ENCODE peak calls at places on chromosomes 12 and 14, in seven cellular contexts. One of them, this sample, is unnamed.

GRCh38 chr14:83316356-83316755 is 1782.7 kb upstream of the SEL1L start:
- DNase-seq in HCT116: no peak
- DNase-seq in K562: no peak
- DNase-seq in SK-N-SH: no peak
- DNase-seq in GM12878: no peak
- DNase-seq in HepG2: no peak
- DNase-seq in H1: no peak
- DNase-seq in this sample: no peak

GRCh38 chr12:111429760-111430417 is 24.2 kb downstream of the SH2B3 start:
- DNase-seq in HCT116: no peak
- DNase-seq in K562: no peak
- DNase-seq in SK-N-SH: peak; percentile 63
- DNase-seq in GM12878: no peak
- DNase-seq in HepG2: no peak
- DNase-seq in H1: no peak
- DNase-seq in this sample: no peak

GRCh38 chr14:23358042-23358441 is 5.4 kb upstream of the SLC22A17 start:
- DNase-seq in HCT116: no peak
- DNase-seq in K562: no peak
- DNase-seq in SK-N-SH: no peak
- DNase-seq in GM12878: no peak
- DNase-seq in HepG2: no peak
- DNase-seq in H1: no peak
- DNase-seq in this sample: no peak

GRCh38 chr12:83823386-83824045 is 1089.1 kb downstream of the SLC6A15 start:
- DNase-seq in HCT116: peak; percentile 44
- DNase-seq in K562: no peak
- DNase-seq in SK-N-SH: peak; percentile 12
- DNase-seq in GM12878: no peak
- DNase-seq in HepG2: peak; percentile 27
- DNase-seq in H1: peak; percentile 78
- DNase-seq in this sample: no peak

GRCh38 chr12:64171715-64172114 is 50.4 kb downstream of the KICS2 start:
- DNase-seq in HCT116: peak; percentile 79
- DNase-seq in K562: no peak
- DNase-seq in SK-N-SH: no peak
- DNase-seq in GM12878: no peak
- DNase-seq in HepG2: peak; percentile 5
- DNase-seq in H1: no peak
- DNase-seq in this sample: no peak

GRCh38 chr14:102063092-102063807 is 23.6 kb downstream of the HSP90AA1 start:
- DNase-seq in HCT116: peak; percentile 91
- DNase-seq in K562: peak; percentile 80
- DNase-seq in SK-N-SH: peak; percentile 94
- DNase-seq in GM12878: peak; percentile 31
- DNase-seq in HepG2: peak; percentile 83
- DNase-seq in H1: no peak
- DNase-seq in this sample: peak; percentile 98

GRCh38 chr14:101763941-101764709 is 2.6 kb downstream of the PPP2R5C start:
- DNase-seq in HCT116: no peak
- DNase-seq in K562: no peak
- DNase-seq in SK-N-SH: no peak
- DNase-seq in GM12878: no peak
- DNase-seq in HepG2: no peak
- DNase-seq in H1: no peak
- DNase-seq in this sample: no peak

GRCh38 chr12:65741662-65742480 is 82.4 kb upstream of the HMGA2 start:
- DNase-seq in HCT116: no peak
- DNase-seq in K562: peak; percentile 11
- DNase-seq in SK-N-SH: peak; percentile 40
- DNase-seq in GM12878: no peak
- DNase-seq in HepG2: peak; percentile 42
- DNase-seq in H1: no peak
- DNase-seq in this sample: no peak

GRCh38 chr14:101716956-101717662 is 44.4 kb upstream of the PPP2R5C start:
- DNase-seq in HCT116: no peak
- DNase-seq in K562: no peak
- DNase-seq in SK-N-SH: no peak
- DNase-seq in GM12878: no peak
- DNase-seq in HepG2: no peak
- DNase-seq in H1: no peak
- DNase-seq in this sample: no peak

GRCh38 chr14:70045715-70046535 is 142.8 kb downstream of the SLC8A3 start:
- DNase-seq in HCT116: peak; percentile 54
- DNase-seq in K562: peak; percentile 41
- DNase-seq in SK-N-SH: peak; percentile 82
- DNase-seq in GM12878: no peak
- DNase-seq in HepG2: peak; percentile 73
- DNase-seq in H1: peak; percentile 63
- DNase-seq in this sample: peak; percentile 79

GRCh38 chr12:75212072-75212471 is 2.4 kb upstream of the KCNC2 start:
- DNase-seq in HCT116: no peak
- DNase-seq in K562: no peak
- DNase-seq in SK-N-SH: no peak
- DNase-seq in GM12878: no peak
- DNase-seq in HepG2: no peak
- DNase-seq in H1: no peak
- DNase-seq in this sample: no peak

GRCh38 chr12:14471497-14471896 is 96.2 kb downstream of the PLBD1 start:
- DNase-seq in HCT116: no peak
- DNase-seq in K562: no peak
- DNase-seq in SK-N-SH: no peak
- DNase-seq in GM12878: no peak
- DNase-seq in HepG2: no peak
- DNase-seq in H1: no peak
- DNase-seq in this sample: no peak

GRCh38 chr12:42447371-42447786 is 121.4 kb downstream of the PPHLN1 start:
- DNase-seq in HCT116: no peak
- DNase-seq in K562: no peak
- DNase-seq in SK-N-SH: peak; percentile 27
- DNase-seq in GM12878: no peak
- DNase-seq in HepG2: no peak
- DNase-seq in H1: no peak
- DNase-seq in this sample: no peak

GRCh38 chr12:57543666-57544065 is 3.3 kb downstream of the DCTN2 start:
- DNase-seq in HCT116: no peak
- DNase-seq in K562: no peak
- DNase-seq in SK-N-SH: no peak
- DNase-seq in GM12878: no peak
- DNase-seq in HepG2: no peak
- DNase-seq in H1: no peak
- DNase-seq in this sample: no peak

DNA sequence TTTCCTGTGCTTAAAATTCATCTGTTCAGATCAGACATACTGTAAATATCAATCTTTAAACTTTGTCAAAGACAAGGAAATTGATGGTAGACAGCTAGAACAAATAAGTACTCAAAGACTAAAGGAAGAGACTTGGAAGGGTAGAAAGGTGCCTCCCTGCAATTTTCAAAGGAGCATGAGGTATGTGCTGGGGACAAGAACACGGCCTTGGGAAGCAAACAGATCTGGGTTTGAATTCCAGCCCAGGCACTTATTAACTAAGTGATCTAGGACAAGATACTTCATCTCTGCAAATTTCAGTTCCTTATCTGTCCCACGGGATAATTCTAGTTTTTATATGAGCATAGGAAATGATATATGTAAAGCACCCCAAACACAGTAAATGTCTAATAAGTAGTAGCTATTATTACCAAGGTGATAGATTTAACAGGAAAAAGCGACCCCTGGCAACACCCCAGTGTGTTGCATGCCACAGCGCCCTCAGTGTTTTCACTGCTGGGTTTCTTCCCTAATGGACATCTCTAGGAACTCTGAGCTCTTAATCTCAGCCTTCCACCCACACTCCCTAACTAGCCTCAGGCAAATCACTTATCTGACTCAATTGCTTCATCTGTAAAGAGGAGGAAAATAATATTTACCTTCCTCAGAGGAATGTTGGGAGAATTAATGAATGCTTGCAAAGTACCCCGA is 44.7 kb upstream of the BMP4 start:
- DNase-seq in HCT116: no peak
- DNase-seq in K562: no peak
- DNase-seq in SK-N-SH: no peak
- DNase-seq in GM12878: no peak
- DNase-seq in HepG2: peak; percentile 72
- DNase-seq in H1: no peak
- DNase-seq in this sample: no peak
- TF ChIP-seq JUND in HCT116: no peak
- TF ChIP-seq JUND in K562: no peak
- TF ChIP-seq JUND in SK-N-SH: no peak
- TF ChIP-seq JUND in GM12878: no peak
- TF ChIP-seq JUND in HepG2: no peak
- TF ChIP-seq JUND in H1: no peak
- TF ChIP-seq JUND in this sample: no peak

DNA sequence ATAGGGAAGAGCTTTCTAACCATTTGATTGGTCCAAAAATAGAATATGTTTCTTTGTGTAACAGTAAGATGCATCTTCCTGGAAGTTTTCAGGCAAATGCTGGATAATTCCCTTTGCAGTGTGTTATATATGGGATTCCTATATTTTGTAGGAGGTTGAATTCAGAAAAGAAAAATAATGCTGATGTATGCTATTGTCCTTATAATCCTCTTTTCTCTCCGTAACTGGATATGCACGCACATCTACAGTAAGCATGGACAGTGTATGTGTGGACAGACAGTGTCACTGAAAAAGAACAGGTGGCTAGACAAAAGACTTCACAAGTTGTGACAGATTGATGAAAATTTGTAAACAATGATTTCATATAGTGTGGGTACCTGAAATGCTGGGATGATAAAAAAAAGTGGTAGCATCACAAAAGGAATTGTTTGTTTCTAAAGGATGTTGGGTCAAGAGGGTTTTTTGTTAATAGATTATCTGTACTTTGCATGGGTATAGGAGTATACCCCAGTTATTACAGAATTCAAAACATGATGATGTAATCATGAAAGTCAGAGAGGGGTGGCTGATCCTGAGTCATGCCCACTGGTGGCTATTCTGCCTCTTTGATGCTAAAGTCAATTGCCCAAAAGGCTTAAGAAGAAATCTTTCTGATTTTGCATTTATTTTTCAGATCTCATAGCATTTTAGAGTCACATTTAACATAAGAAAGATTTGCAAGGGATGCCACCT is 160.7 kb upstream of the TMTC1 start:
- DNase-seq in HCT116: no peak
- DNase-seq in K562: no peak
- DNase-seq in SK-N-SH: no peak
- DNase-seq in GM12878: no peak
- DNase-seq in HepG2: no peak
- DNase-seq in H1: no peak
- DNase-seq in this sample: no peak
- TF ChIP-seq JUND in HCT116: no peak
- TF ChIP-seq JUND in K562: no peak
- TF ChIP-seq JUND in SK-N-SH: no peak
- TF ChIP-seq JUND in GM12878: no peak
- TF ChIP-seq JUND in HepG2: no peak
- TF ChIP-seq JUND in H1: no peak
- TF ChIP-seq JUND in this sample: no peak

GRCh38 chr14:61154606-61155005 is 126.5 kb downstream of the TMEM30B start:
- DNase-seq in HCT116: no peak
- DNase-seq in K562: no peak
- DNase-seq in SK-N-SH: no peak
- DNase-seq in GM12878: no peak
- DNase-seq in HepG2: no peak
- DNase-seq in H1: no peak
- DNase-seq in this sample: no peak

GRCh38 chr14:61153436-61153835 is 127.7 kb downstream of the TMEM30B start:
- DNase-seq in HCT116: no peak
- DNase-seq in K562: no peak
- DNase-seq in SK-N-SH: peak; percentile 33
- DNase-seq in GM12878: no peak
- DNase-seq in HepG2: peak; percentile 6
- DNase-seq in H1: no peak
- DNase-seq in this sample: no peak

GRCh38 chr14:61152851-61153364 is 128.2 kb downstream of the TMEM30B start:
- DNase-seq in HCT116: no peak
- DNase-seq in K562: no peak
- DNase-seq in SK-N-SH: no peak
- DNase-seq in GM12878: no peak
- DNase-seq in HepG2: peak; percentile 23
- DNase-seq in H1: no peak
- DNase-seq in this sample: no peak

GRCh38 chr14:61151276-61151675 is 129.9 kb downstream of the TMEM30B start:
- DNase-seq in HCT116: no peak
- DNase-seq in K562: no peak
- DNase-seq in SK-N-SH: no peak
- DNase-seq in GM12878: no peak
- DNase-seq in HepG2: no peak
- DNase-seq in H1: no peak
- DNase-seq in this sample: no peak

GRCh38 chr14:61153914-61154545 is 127.1 kb downstream of the TMEM30B start:
- DNase-seq in HCT116: no peak
- DNase-seq in K562: no peak
- DNase-seq in SK-N-SH: no peak
- DNase-seq in GM12878: no peak
- DNase-seq in HepG2: no peak
- DNase-seq in H1: no peak
- DNase-seq in this sample: no peak
- TF ChIP-seq JUND in HCT116: no peak
- TF ChIP-seq JUND in K562: no peak
- TF ChIP-seq JUND in SK-N-SH: no peak
- TF ChIP-seq JUND in GM12878: no peak
- TF ChIP-seq JUND in HepG2: no peak
- TF ChIP-seq JUND in H1: no peak
- TF ChIP-seq JUND in this sample: no peak

GRCh38 chr12:103654816-103655215 is 67.7 kb downstream of the STAB2 start:
- DNase-seq in HCT116: no peak
- DNase-seq in K562: no peak
- DNase-seq in SK-N-SH: no peak
- DNase-seq in GM12878: no peak
- DNase-seq in HepG2: no peak
- DNase-seq in H1: no peak
- DNase-seq in this sample: no peak

GRCh38 chr12:103647267-103647666 is 60.2 kb downstream of the STAB2 start:
- DNase-seq in HCT116: no peak
- DNase-seq in K562: no peak
- DNase-seq in SK-N-SH: no peak
- DNase-seq in GM12878: no peak
- DNase-seq in HepG2: no peak
- DNase-seq in H1: no peak
- DNase-seq in this sample: no peak

GRCh38 chr12:103656291-103656690 is 69.2 kb downstream of the STAB2 start:
- DNase-seq in HCT116: no peak
- DNase-seq in K562: no peak
- DNase-seq in SK-N-SH: no peak
- DNase-seq in GM12878: no peak
- DNase-seq in HepG2: no peak
- DNase-seq in H1: no peak
- DNase-seq in this sample: no peak

GRCh38 chr12:103657331-103657730 is 70.3 kb downstream of the STAB2 start:
- DNase-seq in HCT116: no peak
- DNase-seq in K562: no peak
- DNase-seq in SK-N-SH: no peak
- DNase-seq in GM12878: no peak
- DNase-seq in HepG2: no peak
- DNase-seq in H1: no peak
- DNase-seq in this sample: no peak

DNA sequence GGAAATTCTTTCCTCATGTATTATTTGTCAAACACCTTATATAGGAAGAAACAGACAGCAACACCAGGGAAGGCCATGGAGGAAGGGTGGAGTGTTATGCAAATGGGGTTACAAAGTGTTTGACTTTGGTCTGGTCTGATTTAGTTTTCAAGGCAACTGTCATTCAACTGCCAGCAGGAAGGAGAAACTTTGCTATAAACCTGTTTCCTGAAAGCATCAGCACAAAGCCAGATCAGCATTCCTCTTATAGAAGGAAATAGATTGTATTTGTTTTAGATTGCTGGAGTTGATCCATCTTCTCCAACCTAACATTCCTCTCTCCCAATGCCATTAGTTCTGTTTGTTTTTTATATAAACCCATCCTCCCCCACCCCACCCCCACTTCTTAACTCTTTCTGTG is 65.7 kb downstream of the STAB2 start:
- DNase-seq in HCT116: no peak
- DNase-seq in K562: no peak
- DNase-seq in SK-N-SH: no peak
- DNase-seq in GM12878: no peak
- DNase-seq in HepG2: no peak
- DNase-seq in H1: no peak
- DNase-seq in this sample: peak; percentile 62
- TF ChIP-seq JUND in HCT116: no peak
- TF ChIP-seq JUND in K562: no peak
- TF ChIP-seq JUND in SK-N-SH: no peak
- TF ChIP-seq JUND in GM12878: no peak
- TF ChIP-seq JUND in HepG2: no peak
- TF ChIP-seq JUND in H1: no peak
- TF ChIP-seq JUND in this sample: no peak